ENCODE peak calls at places on chromosomes 4 and X, in eight cellular contexts. I, D, N, A, T, M, Y and U are unnamed samples.

GRCh38 chrX:16666541-16666940 is 16.6 kb downstream of the S100G start:
- DNase-seq in A (no peak), M (peak; percentile 68), Y (no peak), T (no peak), I (no peak), N (no peak), D (peak; percentile 42), U (no peak)

GRCh38 chrX:106874075-106874474 is 29.1 kb downstream of the RIPPLY1 start:
- DNase-seq in I (no peak), T (no peak), M (no peak), A (peak; percentile 14), D (peak; percentile 70), N (no peak), Y (no peak), U (no peak)

GRCh38 chr4:163484906-163485305 is 9.6 kb upstream of the TMA16 start:
- DNase-seq in Y (no peak), I (no peak), A (peak; percentile 39), T (peak; percentile 57), M (peak; percentile 90), N (no peak), D (peak; percentile 69), U (no peak)

GRCh38 chr4:20844311-20844710 is 144.1 kb downstream of the PACRGL start:
- DNase-seq in Y (no peak), T (peak; percentile 45), I (no peak), D (no peak), A (no peak), N (no peak), M (no peak), U (no peak)

GRCh38 chr4:132276989-132277388 is 872.1 kb upstream of the PCDH10 start:
- DNase-seq in M (no peak), D (no peak), T (no peak), Y (no peak), I (no peak), A (no peak), N (no peak), U (no peak)

GRCh38 chrX:13087322-13088154 is 43.1 kb upstream of the FAM9C start:
- DNase-seq in T (no peak), D (peak; percentile 85), M (no peak), A (peak; percentile 81), Y (no peak), N (no peak), I (no peak), U (peak; percentile 80)

GRCh38 chrX:82676386-82676785 is 831.7 kb upstream of the POU3F4 start:
- DNase-seq in T (no peak), A (no peak), M (no peak), Y (no peak), D (peak; percentile 30), I (no peak), N (no peak), U (no peak)

GRCh38 chr4:186298034-186298647 is 32.2 kb downstream of the F11 start:
- DNase-seq in M (peak; percentile 72), I (no peak), D (no peak), N (no peak), Y (peak; percentile 82), A (no peak), T (no peak), U (no peak)

GRCh38 chrX:19602866-19603620 is 87.7 kb upstream of the MAP3K15 start:
- DNase-seq in D (peak; percentile 82), N (no peak), A (no peak), T (no peak), I (no peak), M (no peak), Y (no peak), U (peak; percentile 31)

GRCh38 chrX:118974908-118975671 is 672 bp downstream of the LONRF3 start:
- DNase-seq in M (peak; percentile 71), Y (peak; percentile 82), D (peak; percentile 43), N (peak; percentile 79), A (peak; percentile 43), T (no peak), I (peak; percentile 0), U (no peak)

GRCh38 chr4:142743071-142743825 is 102.9 kb downstream of the INPP4B start:
- DNase-seq in M (no peak), T (no peak), N (no peak), D (peak; percentile 14), A (no peak), I (no peak), Y (no peak), U (no peak)

GRCh38 chr4:33494150-33494549 is 2750.2 kb downstream of the ARAP2 start:
- DNase-seq in A (no peak), I (no peak), N (no peak), D (peak; percentile 10), T (no peak), Y (no peak), M (no peak), U (no peak)

GRCh38 chrX:18899796-18900380 is 84.0 kb downstream of the PHKA2 start:
- DNase-seq in M (peak; percentile 68), I (no peak), Y (no peak), D (no peak), A (peak; percentile 17), T (no peak), N (no peak), U (no peak)

GRCh38 chr4:3041192-3042142 is 32.9 kb downstream of the HTT-AS start:
- DNase-seq in D (peak; percentile 63), A (peak; percentile 31), I (no peak), N (peak; percentile 83), Y (peak; percentile 91), T (no peak), M (peak; percentile 72), U (no peak)

GRCh38 chrX:15738686-15739016 is 581 bp downstream of the CA5B start:
- DNase-seq in D (no peak), T (no peak), Y (no peak), M (no peak), A (no peak), I (no peak), N (no peak), U (no peak)

GRCh38 chr4:17552427-17552826 is 24.6 kb upstream of the LAP3 start:
- DNase-seq in N (no peak), M (no peak), A (no peak), Y (no peak), I (no peak), T (no peak), D (no peak), U (no peak)

GRCh38 chr4:146255463-146255862 is 41.1 kb downstream of the REELD1 start:
- DNase-seq in D (no peak), A (no peak), Y (no peak), T (no peak), M (no peak), N (no peak), I (no peak), U (no peak)

GRCh38 chrX:155544886-155545285 is 67.9 kb downstream of the TMLHE start:
- DNase-seq in N (no peak), M (no peak), T (no peak), Y (no peak), A (no peak), I (no peak), D (no peak), U (no peak)

GRCh38 chr4:95545526-95545925 is 3.2 kb downstream of the UNC5C start:
- DNase-seq in M (no peak), I (no peak), Y (peak; percentile 28), N (no peak), T (no peak), A (no peak), D (no peak), U (no peak)

GRCh38 chr4:141702472-141703182 is 66.2 kb downstream of the IL15 start:
- DNase-seq in I (no peak), T (no peak), A (no peak), N (no peak), M (peak; percentile 82), Y (no peak), D (peak; percentile 34), U (no peak)

GRCh38 chr4:175562537-175562936 is 249.5 kb downstream of the GPM6A start:
- DNase-seq in I (no peak), N (no peak), T (no peak), M (no peak), A (no peak), Y (no peak), D (no peak), U (no peak)

GRCh38 chr4:24164054-24164453 is 274.2 kb upstream of the PPARGC1A start:
- DNase-seq in T (no peak), N (no peak), D (no peak), M (no peak), Y (no peak), I (no peak), A (no peak), U (no peak)
- H3K27ac ChIP-seq in T (no peak overlapping the region), N (no peak overlapping the region), D (no peak overlapping the region), M (no peak overlapping the region), Y (no peak overlapping the region), I (no peak overlapping the region), A (no peak overlapping the region), U (no peak overlapping the region)

GRCh38 chrX:66019974-66020373 is 19.9 kb downstream of the VSIG4 start:
- DNase-seq in T (no peak), M (no peak), D (no peak), Y (no peak), A (no peak), N (no peak), I (no peak), U (no peak)
- H3K27ac ChIP-seq in T (no peak overlapping the region), M (no peak overlapping the region), D (no peak overlapping the region), Y (no peak overlapping the region), A (no peak overlapping the region), N (no peak overlapping the region), I (no peak overlapping the region), U (no peak overlapping the region)

GRCh38 chrX:108270280-108270679 is 167.9 kb downstream of the COL4A6 start:
- DNase-seq in N (no peak), M (no peak), A (no peak), Y (no peak), I (no peak), D (no peak), T (no peak), U (peak; percentile 55)

GRCh38 chrX:108267561-108267960 is 170.7 kb downstream of the COL4A6 start:
- DNase-seq in A (no peak), M (no peak), Y (no peak), T (no peak), I (no peak), D (no peak), N (no peak), U (no peak)

GRCh38 chrX:108261541-108262218 is 170.1 kb downstream of the ATG4A start:
- DNase-seq in M (no peak), D (peak; percentile 83), I (no peak), T (no peak), A (no peak), N (no peak), Y (no peak), U (peak; percentile 80)

GRCh38 chrX:108268434-108269080 is 169.7 kb downstream of the COL4A6 start:
- DNase-seq in D (peak; percentile 58), M (no peak), N (no peak), T (no peak), I (no peak), A (no peak), Y (no peak), U (peak; percentile 10)

DNA sequence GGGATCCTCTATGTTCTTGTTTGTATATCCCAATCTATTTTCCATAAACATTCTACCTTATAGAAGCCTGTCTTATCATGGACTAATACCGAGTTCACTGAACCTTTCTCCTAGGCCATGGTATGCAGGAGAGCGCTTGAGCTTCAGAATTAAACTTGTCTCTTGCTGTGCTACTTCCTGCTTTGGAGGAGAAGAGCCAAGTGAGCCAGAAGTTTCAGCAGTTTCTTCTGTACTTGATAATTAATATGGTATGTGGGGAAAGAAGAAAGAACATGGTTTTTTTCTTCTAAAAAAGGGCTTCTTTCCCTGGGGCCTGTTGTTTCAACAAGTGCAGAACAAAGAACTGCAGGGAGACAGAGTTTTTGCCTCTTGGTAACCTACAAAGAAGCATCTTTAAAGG is 172.8 kb downstream of the ATG4A start:
- DNase-seq in I (no peak), A (no peak), Y (no peak), M (no peak), T (no peak), N (no peak), D (no peak), U (no peak)
- H3K27ac ChIP-seq in I (no peak overlapping the region), A (no peak overlapping the region), Y (no peak overlapping the region), M (no peak overlapping the region), T (no peak overlapping the region), N (no peak overlapping the region), D (no peak overlapping the region), U (no peak overlapping the region)

GRCh38 chr4:173411106-173411703 is 12.3 kb upstream of the SCRG1 start:
- DNase-seq in N (no peak), D (peak; percentile 28), T (no peak), M (no peak), A (no peak), Y (no peak), I (no peak), U (no peak)
- H3K27ac ChIP-seq in N (peak overlapping the region; percentile 11), D (no peak overlapping the region), T (no peak overlapping the region), M (no peak overlapping the region), A (no peak overlapping the region), Y (no peak overlapping the region), I (peak overlapping the region; percentile 28), U (no peak overlapping the region)